ENCODE peak calls at places on chromosomes 7 and 10, in seven cellular contexts. K, O, U, N, H, Z and S are unnamed samples.

GRCh38 chr7:74029991-74030415 is 2.0 kb downstream of the ELN start:
- DNase-seq in Z (no peak), U (no peak), H (no peak), K (no peak), O (no peak), N (no peak), S (no peak)

GRCh38 chr7:87885018-87885417 is 8.7 kb downstream of the DBF4 start:
- DNase-seq in N (no peak), H (no peak), U (no peak), O (no peak), K (no peak), Z (no peak), S (no peak)

GRCh38 chr10:129532838-129533237 is 65.8 kb downstream of the MGMT start:
- DNase-seq in O (no peak), N (no peak), H (no peak), U (no peak), Z (no peak), K (no peak), S (no peak)

GRCh38 chr10:598415-599170 is 90.9 kb downstream of the DIP2C start:
- DNase-seq in Z (no peak), K (no peak), O (no peak), N (no peak), U (no peak), H (peak), S (no peak)

GRCh38 chr7:127478040-127478386 is 85.5 kb upstream of the ZNF800 start:
- DNase-seq in Z (no peak), O (no peak), N (no peak), K (no peak), H (no peak), U (no peak), S (no peak)

GRCh38 chr7:18288322-18289037 is 207.1 kb upstream of the HDAC9 start:
- DNase-seq in O (no peak), K (no peak), Z (no peak), N (no peak), H (no peak), U (no peak), S (no peak)

GRCh38 chr10:32111585-32111984 is 55.4 kb upstream of the KIF5B start:
- DNase-seq in H (no peak), U (no peak), Z (no peak), K (peak), N (no peak), O (no peak), S (no peak)

GRCh38 chr7:138919256-138919655 is 61.9 kb downstream of the KIAA1549 start:
- DNase-seq in K (no peak), O (no peak), H (no peak), Z (no peak), U (no peak), N (no peak), S (no peak)

GRCh38 chr7:21543528-21544302 is 876 bp downstream of the DNAH11 start:
- DNase-seq in K (no peak), U (no peak), Z (peak), H (no peak), N (no peak), O (no peak), S (no peak)

GRCh38 chr7:157851501-157852067 is 514.8 kb downstream of the DNAJB6 start:
- DNase-seq in K (peak), U (no peak), N (no peak), H (no peak), Z (no peak), O (no peak), S (no peak)

GRCh38 chr10:125158528-125159485 is 1.6 kb downstream of the CTBP2 start:
- DNase-seq in O (no peak), H (no peak), Z (peak), K (no peak), N (peak), U (no peak), S (no peak)

GRCh38 chr10:66746711-66747110 is 179.1 kb upstream of the LRRTM3 start:
- DNase-seq in K (no peak), O (no peak), Z (no peak), N (no peak), U (no peak), H (no peak), S (no peak)

GRCh38 chr10:69801094-69801433 is 642 bp upstream of the COL13A1 start:
- DNase-seq in N (peak), U (no peak), Z (peak), O (peak), K (peak), H (no peak), S (peak)

DNA sequence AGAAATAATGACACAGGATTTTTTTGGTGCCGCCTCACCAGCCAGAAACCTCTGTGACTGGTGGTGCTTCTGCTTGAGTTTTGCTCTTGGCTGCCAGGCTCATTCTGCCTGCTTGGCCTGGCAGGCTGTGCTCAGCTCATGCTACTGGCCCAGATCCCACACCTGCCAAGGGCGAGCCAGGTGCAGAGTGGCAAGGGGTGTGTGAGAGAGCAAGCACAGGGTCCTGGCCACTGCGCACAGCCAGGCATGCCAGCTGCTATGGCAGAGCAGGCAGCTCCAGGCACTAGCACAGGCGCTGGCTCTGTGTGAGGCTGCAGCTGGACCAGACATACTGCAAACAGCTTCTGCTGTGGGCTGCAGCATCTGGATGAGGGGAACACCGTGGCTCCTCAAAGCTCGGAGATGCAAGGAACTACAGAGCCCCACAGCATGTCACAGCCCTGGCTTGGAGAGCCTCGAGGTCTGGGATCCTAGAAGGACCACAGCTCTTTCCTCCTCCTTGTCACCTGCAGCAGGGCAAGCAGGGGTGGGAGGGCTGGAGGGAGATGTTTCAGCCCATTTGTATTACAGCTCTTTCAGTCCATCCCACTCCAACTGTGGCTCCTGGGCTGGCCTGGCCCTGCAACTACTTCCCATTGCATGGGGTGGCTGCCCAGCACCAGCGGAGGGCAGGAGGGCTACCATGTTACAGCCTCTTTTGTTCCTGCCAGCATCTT is 313.4 kb upstream of the SEMA3C start:
- DNase-seq in N (no peak), U (no peak), Z (peak), K (no peak), O (no peak), H (no peak), S (no peak)
- TF ChIP-seq TAF1 in N (no peak), U (no peak), Z (no peak), K (no peak), O (no peak), H (no peak), S (no peak)

GRCh38 chr7:151442776-151443496 is 3.0 kb upstream of the CRYGN start:
- DNase-seq in U (no peak), K (no peak), N (no peak), H (no peak), O (no peak), Z (no peak), S (no peak)
- TF ChIP-seq TAF1 in U (no peak), K (no peak), N (no peak), H (no peak), O (no peak), Z (no peak), S (no peak)

DNA sequence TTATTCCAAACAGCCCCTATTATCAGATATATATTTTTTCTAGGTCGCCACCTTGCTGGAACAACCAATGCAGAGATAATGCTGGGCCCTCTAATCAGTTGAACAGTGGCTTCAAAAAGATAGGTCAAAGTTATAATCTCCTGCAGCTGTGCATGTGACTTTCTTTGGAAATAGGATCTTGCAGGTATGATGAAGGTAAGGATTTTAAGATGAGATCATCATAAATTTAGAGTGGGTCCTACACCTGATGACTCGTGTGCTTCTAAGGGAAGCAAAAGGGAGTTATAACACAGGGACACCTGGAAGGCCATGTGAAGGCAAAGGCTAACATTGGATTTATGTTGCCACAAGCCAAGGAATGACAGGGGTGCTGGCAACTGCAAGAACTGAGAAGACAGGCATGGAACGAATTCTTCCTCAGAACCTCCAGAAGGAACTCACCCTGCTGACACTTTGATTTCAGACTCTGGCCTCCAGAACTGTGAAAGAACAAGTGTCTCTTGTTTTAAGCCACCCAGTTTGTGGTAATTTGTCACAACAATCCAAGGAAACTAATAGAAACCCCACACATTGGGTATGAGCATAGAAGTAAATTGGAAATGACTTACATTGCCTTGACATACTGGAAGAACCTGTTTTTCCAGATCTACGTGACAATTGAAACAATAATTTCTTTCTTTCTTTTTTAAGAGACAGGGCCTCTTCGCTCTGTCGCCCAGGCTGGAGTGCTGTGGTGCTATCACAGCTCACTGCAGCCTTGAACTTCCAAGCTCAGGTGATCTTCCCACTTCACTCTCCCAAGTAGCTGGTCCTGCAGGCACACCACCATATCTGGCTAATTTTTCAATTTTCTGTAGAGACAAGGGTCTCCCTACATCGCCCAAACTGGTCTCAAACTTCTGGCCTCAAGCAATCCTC is 34.3 kb downstream of the CCDC71L start:
- DNase-seq in K (no peak), N (no peak), U (no peak), O (no peak), Z (no peak), H (no peak), S (no peak)
- TF ChIP-seq TAF1 in K (no peak), N (no peak), U (no peak), O (no peak), Z (no peak), H (no peak), S (no peak)

GRCh38 chr7:38451840-38452239 is 178.4 kb upstream of the TARP start:
- DNase-seq in H (no peak), N (peak), O (no peak), K (peak), U (no peak), Z (peak), S (no peak)

GRCh38 chr7:38453187-38453586 is 178.0 kb downstream of the AMPH start:
- DNase-seq in N (no peak), U (no peak), O (no peak), Z (no peak), H (no peak), K (no peak), S (no peak)

GRCh38 chr7:38452615-38453014 is 178.6 kb downstream of the AMPH start:
- DNase-seq in N (no peak), Z (no peak), K (no peak), U (no peak), O (no peak), H (no peak), S (no peak)

GRCh38 chr7:38448842-38449241 is 175.4 kb upstream of the TARP start:
- DNase-seq in N (no peak), H (no peak), U (no peak), K (no peak), Z (no peak), O (no peak), S (no peak)

GRCh38 chr7:38448076-38448475 is 174.6 kb upstream of the TARP start:
- DNase-seq in O (no peak), K (no peak), N (no peak), H (no peak), U (no peak), Z (no peak), S (no peak)
- TF ChIP-seq TAF1 in O (no peak), K (no peak), N (no peak), H (no peak), U (no peak), Z (no peak), S (no peak)